ENCODE peak calls at places on chromosomes 16 and 17, in eight cellular contexts. One of them, this sample, is unnamed.

GRCh38 chr17:45346255-45347015 is 29.6 kb upstream of the MAP3K14 start:
- DNase-seq in cardiac fibroblast: no peak
- DNase-seq in lung: peak; percentile 53
- DNase-seq in fibroblast of pulmonary artery: peak; percentile 85
- DNase-seq in IMR-90: peak; percentile 8
- DNase-seq in heart left ventricle: no peak
- DNase-seq in H1: no peak
- DNase-seq in stomach: no peak
- DNase-seq in this sample: no peak

GRCh38 chr17:81002409-81003361 is 11.0 kb downstream of the CHMP6 start:
- DNase-seq in cardiac fibroblast: peak; percentile 70
- DNase-seq in lung: no peak
- DNase-seq in fibroblast of pulmonary artery: peak; percentile 66
- DNase-seq in IMR-90: peak; percentile 63
- DNase-seq in heart left ventricle: peak; percentile 72
- DNase-seq in H1: no peak
- DNase-seq in stomach: peak; percentile 72
- DNase-seq in this sample: no peak

GRCh38 chr16:450385-450784 is 24.9 kb downstream of the RAB11FIP3 start:
- DNase-seq in cardiac fibroblast: no peak
- DNase-seq in lung: no peak
- DNase-seq in fibroblast of pulmonary artery: no peak
- DNase-seq in IMR-90: no peak
- DNase-seq in heart left ventricle: no peak
- DNase-seq in H1: no peak
- DNase-seq in stomach: no peak
- DNase-seq in this sample: no peak

GRCh38 chr17:43018008-43018853 is 4.0 kb downstream of the VAT1 start:
- DNase-seq in cardiac fibroblast: no peak
- DNase-seq in lung: no peak
- DNase-seq in fibroblast of pulmonary artery: no peak
- DNase-seq in IMR-90: no peak
- DNase-seq in heart left ventricle: no peak
- DNase-seq in H1: no peak
- DNase-seq in stomach: no peak
- DNase-seq in this sample: no peak

GRCh38 chr17:18320301-18320700 is 5.2 kb downstream of the SMCR8 start:
- DNase-seq in cardiac fibroblast: no peak
- DNase-seq in lung: no peak
- DNase-seq in fibroblast of pulmonary artery: no peak
- DNase-seq in IMR-90: no peak
- DNase-seq in heart left ventricle: no peak
- DNase-seq in H1: no peak
- DNase-seq in stomach: no peak
- DNase-seq in this sample: no peak

GRCh38 chr16:9713907-9714306 is 468.3 kb downstream of the GRIN2A start:
- DNase-seq in cardiac fibroblast: no peak
- DNase-seq in lung: no peak
- DNase-seq in fibroblast of pulmonary artery: no peak
- DNase-seq in IMR-90: no peak
- DNase-seq in heart left ventricle: no peak
- DNase-seq in H1: no peak
- DNase-seq in stomach: no peak
- DNase-seq in this sample: no peak

GRCh38 chr16:71811261-71811803 is 2.7 kb upstream of the AP1G1 start:
- DNase-seq in cardiac fibroblast: peak; percentile 33
- DNase-seq in lung: no peak
- DNase-seq in fibroblast of pulmonary artery: peak; percentile 68
- DNase-seq in IMR-90: peak; percentile 60
- DNase-seq in heart left ventricle: no peak
- DNase-seq in H1: no peak
- DNase-seq in stomach: no peak
- DNase-seq in this sample: no peak

GRCh38 chr17:78472035-78472905 is 93.8 kb downstream of the PGS1 start:
- DNase-seq in cardiac fibroblast: no peak
- DNase-seq in lung: no peak
- DNase-seq in fibroblast of pulmonary artery: no peak
- DNase-seq in IMR-90: no peak
- DNase-seq in heart left ventricle: no peak
- DNase-seq in H1: no peak
- DNase-seq in stomach: no peak
- DNase-seq in this sample: no peak

GRCh38 chr16:65500919-65501318 is 379.1 kb upstream of the CDH11 start:
- DNase-seq in cardiac fibroblast: no peak
- DNase-seq in lung: no peak
- DNase-seq in fibroblast of pulmonary artery: no peak
- DNase-seq in IMR-90: no peak
- DNase-seq in heart left ventricle: no peak
- DNase-seq in H1: no peak
- DNase-seq in stomach: no peak
- DNase-seq in this sample: no peak

GRCh38 chr16:12239953-12240485 is 263.5 kb downstream of the SNX29 start:
- DNase-seq in cardiac fibroblast: peak; percentile 76
- DNase-seq in lung: no peak
- DNase-seq in fibroblast of pulmonary artery: peak; percentile 72
- DNase-seq in IMR-90: peak; percentile 54
- DNase-seq in heart left ventricle: no peak
- DNase-seq in H1: no peak
- DNase-seq in stomach: no peak
- DNase-seq in this sample: no peak

GRCh38 chr17:57747221-57748017 is 2.3 kb upstream of the CCDC182 start:
- DNase-seq in cardiac fibroblast: peak; percentile 77
- DNase-seq in lung: peak; percentile 32
- DNase-seq in fibroblast of pulmonary artery: peak; percentile 79
- DNase-seq in IMR-90: peak; percentile 73
- DNase-seq in heart left ventricle: no peak
- DNase-seq in H1: no peak
- DNase-seq in stomach: peak; percentile 38
- DNase-seq in this sample: peak; percentile 24

GRCh38 chr16:90046122-90046970 is 27.1 kb upstream of the DBNDD1 start:
- DNase-seq in cardiac fibroblast: no peak
- DNase-seq in lung: no peak
- DNase-seq in fibroblast of pulmonary artery: no peak
- DNase-seq in IMR-90: no peak
- DNase-seq in heart left ventricle: no peak
- DNase-seq in H1: no peak
- DNase-seq in stomach: no peak
- DNase-seq in this sample: no peak

GRCh38 chr16:11551842-11552241 is 34.9 kb downstream of the LITAF start:
- DNase-seq in cardiac fibroblast: no peak
- DNase-seq in lung: no peak
- DNase-seq in fibroblast of pulmonary artery: no peak
- DNase-seq in IMR-90: no peak
- DNase-seq in heart left ventricle: no peak
- DNase-seq in H1: no peak
- DNase-seq in stomach: no peak
- DNase-seq in this sample: no peak

GRCh38 chr17:83151442-83152220 is 72.2 kb downstream of the METRNL start:
- DNase-seq in cardiac fibroblast: no peak
- DNase-seq in lung: peak; percentile 22
- DNase-seq in fibroblast of pulmonary artery: no peak
- DNase-seq in IMR-90: peak; percentile 43
- DNase-seq in heart left ventricle: no peak
- DNase-seq in H1: no peak
- DNase-seq in stomach: no peak
- DNase-seq in this sample: no peak

GRCh38 chr16:50844840-50845239 is 103.0 kb downstream of the CYLD start:
- DNase-seq in cardiac fibroblast: no peak
- DNase-seq in lung: no peak
- DNase-seq in fibroblast of pulmonary artery: no peak
- DNase-seq in IMR-90: no peak
- DNase-seq in heart left ventricle: no peak
- DNase-seq in H1: no peak
- DNase-seq in stomach: no peak
- DNase-seq in this sample: no peak

GRCh38 chr17:78316867-78317816 is 42.7 kb downstream of the SOCS3 start:
- DNase-seq in cardiac fibroblast: no peak
- DNase-seq in lung: peak; percentile 82
- DNase-seq in fibroblast of pulmonary artery: peak; percentile 48
- DNase-seq in IMR-90: peak; percentile 71
- DNase-seq in heart left ventricle: no peak
- DNase-seq in H1: peak; percentile 77
- DNase-seq in stomach: peak; percentile 65
- DNase-seq in this sample: no peak

GRCh38 chr17:54982399-54982798 is 13.8 kb downstream of the STXBP4 start:
- DNase-seq in cardiac fibroblast: peak; percentile 91
- DNase-seq in lung: no peak
- DNase-seq in fibroblast of pulmonary artery: peak; percentile 84
- DNase-seq in IMR-90: peak; percentile 66
- DNase-seq in heart left ventricle: no peak
- DNase-seq in H1: no peak
- DNase-seq in stomach: no peak
- DNase-seq in this sample: peak; percentile 53

GRCh38 chr17:57735230-57735629 is 9.9 kb downstream of the CCDC182 start:
- DNase-seq in cardiac fibroblast: no peak
- DNase-seq in lung: no peak
- DNase-seq in fibroblast of pulmonary artery: no peak
- DNase-seq in IMR-90: no peak
- DNase-seq in heart left ventricle: no peak
- DNase-seq in H1: no peak
- DNase-seq in stomach: no peak
- DNase-seq in this sample: no peak

DNA sequence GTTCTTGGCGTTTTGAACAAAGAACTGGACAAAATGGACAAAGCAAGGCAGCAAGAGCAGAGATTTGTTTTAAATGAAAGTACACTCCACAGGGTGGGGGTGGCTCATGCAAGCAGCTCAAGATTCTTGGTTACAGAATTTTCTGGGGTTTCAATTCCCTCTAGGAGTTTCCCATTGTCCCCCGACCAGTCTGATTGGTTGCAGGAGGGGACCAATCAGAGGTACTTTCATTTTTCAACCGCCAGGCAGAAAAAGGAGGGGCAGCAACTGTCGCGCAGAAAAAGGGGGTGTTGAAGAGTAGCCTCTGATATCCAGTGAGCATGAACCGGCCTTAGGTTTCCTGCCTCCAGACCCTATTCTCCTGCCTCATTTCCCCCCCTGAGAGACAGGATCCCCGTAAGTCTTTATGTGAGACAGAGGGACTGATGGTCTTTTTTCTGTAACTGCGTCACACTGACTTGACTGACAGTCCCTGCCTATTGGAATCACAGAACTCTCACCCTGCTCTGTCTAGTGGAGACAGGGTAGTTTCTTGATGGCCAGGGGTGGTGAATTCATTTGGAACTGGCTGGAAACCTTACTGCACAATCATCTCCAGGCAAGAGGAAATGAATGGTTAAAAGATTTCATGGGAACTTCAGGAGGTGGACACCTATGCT is 59.4 kb upstream of the ALOX12 start:
- DNase-seq in cardiac fibroblast: peak; percentile 58
- DNase-seq in lung: peak; percentile 40
- DNase-seq in fibroblast of pulmonary artery: peak; percentile 26
- DNase-seq in IMR-90: peak; percentile 6
- DNase-seq in heart left ventricle: peak; percentile 37
- DNase-seq in H1: no peak
- DNase-seq in stomach: no peak
- DNase-seq in this sample: no peak
- H3K4me3 ChIP-seq in cardiac fibroblast: peak overlapping the region; percentile 36
- H3K4me3 ChIP-seq in lung: no peak overlapping the region
- H3K4me3 ChIP-seq in fibroblast of pulmonary artery: peak overlapping the region; percentile 53
- H3K4me3 ChIP-seq in IMR-90: peak overlapping the region; percentile 79
- H3K4me3 ChIP-seq in heart left ventricle: peak overlapping the region; percentile 56
- H3K4me3 ChIP-seq in H1: no peak overlapping the region
- H3K4me3 ChIP-seq in stomach: peak overlapping the region; percentile 38
- H3K4me3 ChIP-seq in this sample: peak overlapping the region; percentile 41

GRCh38 chr16:29975811-29976511 is 2.3 kb downstream of the TAOK2 start:
- DNase-seq in cardiac fibroblast: no peak
- DNase-seq in lung: no peak
- DNase-seq in fibroblast of pulmonary artery: peak; percentile 21
- DNase-seq in IMR-90: no peak
- DNase-seq in heart left ventricle: no peak
- DNase-seq in H1: no peak
- DNase-seq in stomach: no peak
- DNase-seq in this sample: no peak
- H3K4me3 ChIP-seq in cardiac fibroblast: peak overlapping the region; percentile 95
- H3K4me3 ChIP-seq in lung: peak overlapping the region; percentile 11
- H3K4me3 ChIP-seq in fibroblast of pulmonary artery: peak overlapping the region; percentile 93
- H3K4me3 ChIP-seq in IMR-90: peak overlapping the region; percentile 69
- H3K4me3 ChIP-seq in heart left ventricle: peak overlapping the region; percentile 91
- H3K4me3 ChIP-seq in H1: no peak overlapping the region
- H3K4me3 ChIP-seq in stomach: peak overlapping the region; percentile 82
- H3K4me3 ChIP-seq in this sample: peak overlapping the region; percentile 95

GRCh38 chr16:84286568-84287220 is 8.0 kb upstream of the WFDC1 start:
- DNase-seq in cardiac fibroblast: peak; percentile 52
- DNase-seq in lung: peak; percentile 59
- DNase-seq in fibroblast of pulmonary artery: peak; percentile 31
- DNase-seq in IMR-90: peak; percentile 47
- DNase-seq in heart left ventricle: peak; percentile 86
- DNase-seq in H1: no peak
- DNase-seq in stomach: peak; percentile 44
- DNase-seq in this sample: no peak

GRCh38 chr16:84281077-84281476 is 13.6 kb upstream of the WFDC1 start:
- DNase-seq in cardiac fibroblast: peak; percentile 34
- DNase-seq in lung: no peak
- DNase-seq in fibroblast of pulmonary artery: peak; percentile 34
- DNase-seq in IMR-90: peak; percentile 9
- DNase-seq in heart left ventricle: no peak
- DNase-seq in H1: peak; percentile 74
- DNase-seq in stomach: no peak
- DNase-seq in this sample: no peak

GRCh38 chr16:84282533-84282932 is 12.1 kb upstream of the WFDC1 start:
- DNase-seq in cardiac fibroblast: no peak
- DNase-seq in lung: no peak
- DNase-seq in fibroblast of pulmonary artery: no peak
- DNase-seq in IMR-90: no peak
- DNase-seq in heart left ventricle: no peak
- DNase-seq in H1: no peak
- DNase-seq in stomach: no peak
- DNase-seq in this sample: no peak

GRCh38 chr16:84283314-84284167 is 11.1 kb upstream of the WFDC1 start:
- DNase-seq in cardiac fibroblast: peak; percentile 16
- DNase-seq in lung: no peak
- DNase-seq in fibroblast of pulmonary artery: no peak
- DNase-seq in IMR-90: no peak
- DNase-seq in heart left ventricle: peak; percentile 46
- DNase-seq in H1: no peak
- DNase-seq in stomach: no peak
- DNase-seq in this sample: no peak

GRCh38 chr16:84284168-84284722 is 10.4 kb upstream of the WFDC1 start:
- DNase-seq in cardiac fibroblast: peak; percentile 36
- DNase-seq in lung: peak; percentile 36
- DNase-seq in fibroblast of pulmonary artery: peak; percentile 36
- DNase-seq in IMR-90: no peak
- DNase-seq in heart left ventricle: peak; percentile 79
- DNase-seq in H1: peak; percentile 77
- DNase-seq in stomach: peak; percentile 46
- DNase-seq in this sample: no peak
- H3K4me3 ChIP-seq in cardiac fibroblast: no peak overlapping the region
- H3K4me3 ChIP-seq in lung: no peak overlapping the region
- H3K4me3 ChIP-seq in fibroblast of pulmonary artery: no peak overlapping the region
- H3K4me3 ChIP-seq in IMR-90: no peak overlapping the region
- H3K4me3 ChIP-seq in heart left ventricle: no peak overlapping the region
- H3K4me3 ChIP-seq in H1: no peak overlapping the region
- H3K4me3 ChIP-seq in stomach: no peak overlapping the region
- H3K4me3 ChIP-seq in this sample: no peak overlapping the region

DNA sequence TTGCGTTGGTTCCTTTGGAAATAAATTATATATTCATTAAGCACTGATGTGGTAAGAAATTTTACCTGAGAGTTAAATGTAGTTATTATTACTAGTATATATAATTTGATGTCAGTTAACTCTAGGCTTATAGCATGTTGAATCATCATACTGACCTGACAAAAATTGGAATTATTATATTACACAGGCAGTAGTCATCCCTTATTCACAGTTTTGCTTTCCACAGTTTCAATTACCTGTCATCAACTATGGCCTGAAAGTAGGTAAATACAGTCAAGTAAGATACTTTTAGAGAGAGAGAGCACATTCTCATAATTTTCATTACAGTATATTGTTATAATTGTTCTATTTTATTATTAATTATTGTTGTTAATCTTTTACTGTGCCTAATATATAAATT is 1074.7 kb downstream of the CDH11 start:
- DNase-seq in cardiac fibroblast: no peak
- DNase-seq in lung: no peak
- DNase-seq in fibroblast of pulmonary artery: no peak
- DNase-seq in IMR-90: no peak
- DNase-seq in heart left ventricle: no peak
- DNase-seq in H1: no peak
- DNase-seq in stomach: no peak
- DNase-seq in this sample: no peak
- H3K4me3 ChIP-seq in cardiac fibroblast: no peak overlapping the region
- H3K4me3 ChIP-seq in lung: no peak overlapping the region
- H3K4me3 ChIP-seq in fibroblast of pulmonary artery: no peak overlapping the region
- H3K4me3 ChIP-seq in IMR-90: no peak overlapping the region
- H3K4me3 ChIP-seq in heart left ventricle: no peak overlapping the region
- H3K4me3 ChIP-seq in H1: no peak overlapping the region
- H3K4me3 ChIP-seq in stomach: no peak overlapping the region
- H3K4me3 ChIP-seq in this sample: no peak overlapping the region